ENCODE peak calls at places on chromosomes 6 and 20, in six cellular contexts. T is BE2C; Z is mesothelial cell of epicardium; I is activated CD8-positive, alpha-beta T cell treated with anti-CD3 and anti-CD28 coated beads for 36 hours; K is dorsolateral prefrontal cortex; B is GM20000. L is an unnamed sample.

GRCh38 chr20:53903652-53903987 is 166.8 kb downstream of the BCAS1 start:
- DNase-seq in I (peak), K (no peak), B (no peak), T (no peak), Z (no peak), L (no peak)

GRCh38 chr20:2709205-2709981 is 16.8 kb downstream of the EBF4 start:
- DNase-seq in B (no peak), I (no peak), Z (no peak), T (no peak), K (peak), L (no peak)

GRCh38 chr6:32868257-32868788 is 14.3 kb downstream of the PSMB9 start:
- DNase-seq in B (peak), K (peak), Z (peak), I (peak), T (peak), L (peak)

GRCh38 chr20:18066421-18067333 is 9.0 kb upstream of the OVOL2 start:
- DNase-seq in I (no peak), K (no peak), T (no peak), B (no peak), Z (no peak), L (no peak)

GRCh38 chr6:106997392-106998257 is 23.1 kb upstream of the CD24 start:
- DNase-seq in Z (peak), K (peak), B (peak), I (peak), T (peak), L (peak)

GRCh38 chr20:9330151-9330550 is 184.2 kb upstream of the LAMP5 start:
- DNase-seq in K (no peak), Z (no peak), B (no peak), T (no peak), I (no peak), L (no peak)

GRCh38 chr6:107115695-107116327 is 496 bp upstream of the BEND3 start:
- DNase-seq in K (peak), I (peak), T (peak), B (peak), Z (peak), L (peak)

GRCh38 chr6:99416892-99417767 is 8.0 kb downstream of the PNISR start:
- DNase-seq in K (no peak), I (no peak), Z (no peak), B (peak), T (no peak), L (no peak)

GRCh38 chr20:14853079-14853478 is 515.7 kb upstream of the FLRT3 start:
- DNase-seq in I (no peak), Z (no peak), B (no peak), T (no peak), K (no peak), L (no peak)

GRCh38 chr6:17218023-17218748 is 63.0 kb upstream of the RBM24 start:
- DNase-seq in Z (no peak), I (no peak), B (no peak), K (no peak), T (no peak), L (no peak)

GRCh38 chr20:62764156-62764935 is 31.9 kb upstream of the MRGBP start:
- DNase-seq in T (no peak), B (no peak), K (no peak), I (no peak), Z (no peak), L (no peak)

GRCh38 chr20:58793512-58794420 is 56.9 kb downstream of the GNAS-AS1 start:
- DNase-seq in I (no peak), T (no peak), K (no peak), Z (no peak), B (no peak), L (no peak)

GRCh38 chr20:3716195-3716834 is 3.9 kb upstream of the SIGLEC1 start:
- DNase-seq in I (peak), K (no peak), B (peak), Z (no peak), T (peak), L (peak)

GRCh38 chr20:11849270-11849920 is 68.3 kb upstream of the BTBD3 start:
- DNase-seq in T (no peak), Z (no peak), I (no peak), K (no peak), B (no peak), L (no peak)

GRCh38 chr6:164207024-164207423 is 792.5 kb downstream of the QKI start:
- DNase-seq in B (no peak), K (no peak), I (no peak), T (no peak), Z (no peak), L (no peak)

GRCh38 chr20:47720636-47721427 is 64.4 kb downstream of the SULF2 start:
- DNase-seq in B (no peak), Z (no peak), I (no peak), T (no peak), K (no peak), L (no peak)

GRCh38 chr20:55882286-55882685 is 123.0 kb downstream of the CBLN4 start:
- DNase-seq in T (no peak), Z (no peak), I (no peak), B (no peak), K (no peak), L (no peak)

GRCh38 chr6:13712485-13712990 is 903 bp upstream of the RANBP9 start:
- DNase-seq in K (no peak), T (no peak), B (peak), Z (no peak), I (no peak), L (no peak)

GRCh38 chr20:37095609-37096414 is at the start of gene RBL1:
- DNase-seq in Z (peak), I (peak), T (peak), K (peak), B (peak), L (peak)

GRCh38 chr6:90123796-90124195 is 172.8 kb downstream of the BACH2 start:
- DNase-seq in Z (no peak), I (peak), B (no peak), T (no peak), K (no peak), L (no peak)

GRCh38 chr6:8219352-8219943 is 117.1 kb upstream of the EEF1E1 start:
- DNase-seq in Z (no peak), T (peak), B (peak), K (no peak), I (peak), L (peak)

GRCh38 chr6:160315310-160315709 is 32.9 kb upstream of the SLC22A3 start:
- DNase-seq in Z (no peak), B (no peak), I (no peak), K (no peak), T (no peak), L (no peak)

GRCh38 chr20:2742934-2743559 is 50.5 kb downstream of the EBF4 start:
- DNase-seq in I (peak), Z (no peak), T (peak), K (no peak), B (peak), L (peak)

GRCh38 chr6:134938896-134939295 is 11.0 kb downstream of the ALDH8A1 start:
- DNase-seq in Z (no peak), I (peak), K (no peak), T (no peak), B (peak), L (no peak)

GRCh38 chr6:16625319-16626240 is 135.7 kb downstream of the ATXN1 start:
- DNase-seq in B (no peak), T (no peak), K (no peak), I (no peak), Z (no peak), L (no peak)

GRCh38 chr20:51624157-51624731 is 81.7 kb upstream of the NFATC2 start:
- DNase-seq in I (peak), K (no peak), Z (no peak), B (peak), T (peak), L (peak)

GRCh38 chr20:47272893-47273590 is 83.5 kb downstream of the ZMYND8 start:
- DNase-seq in T (peak), B (peak), Z (no peak), I (peak), K (no peak), L (peak)

GRCh38 chr6:43331470-43331869 is 22.8 kb upstream of the CRIP3 start:
- DNase-seq in T (no peak), K (no peak), B (no peak), I (no peak), Z (no peak), L (no peak)

GRCh38 chr20:44599715-44600114 is 17.3 kb downstream of the PKIG start:
- DNase-seq in I (no peak), T (no peak), Z (no peak), K (no peak), B (no peak), L (no peak)

GRCh38 chr20:48489046-48489463 is 338.7 kb downstream of the PREX1 start:
- DNase-seq in B (peak), Z (no peak), I (no peak), T (no peak), K (no peak), L (no peak)

GRCh38 chr6:152452639-152453038 is 184.5 kb downstream of the SYNE1 start:
- DNase-seq in T (no peak), B (no peak), Z (no peak), K (no peak), I (no peak), L (no peak)

GRCh38 chr6:53679446-53679933 is 13.9 kb upstream of the KLHL31 start:
- DNase-seq in K (no peak), B (peak), Z (no peak), I (no peak), T (no peak), L (peak)

GRCh38 chr6:14728396-14729024 is 517.4 kb upstream of the JARID2 start:
- DNase-seq in K (no peak), Z (no peak), I (no peak), T (no peak), B (no peak), L (no peak)

GRCh38 chr6:127586372-127586771 is 9.4 kb downstream of the C6orf58 start:
- DNase-seq in I (no peak), Z (no peak), T (no peak), K (no peak), B (no peak), L (no peak)

GRCh38 chr6:106025655-106026054 is 60.5 kb upstream of the PRDM1 start:
- DNase-seq in I (no peak), Z (no peak), T (no peak), B (no peak), K (no peak), L (no peak)

GRCh38 chr6:118810420-118811027 is 83.4 kb upstream of the ASF1A start:
- DNase-seq in Z (no peak), K (no peak), B (peak), I (peak), T (no peak), L (no peak)

GRCh38 chr6:118812972-118813371 is 81.0 kb upstream of the ASF1A start:
- DNase-seq in I (peak), K (no peak), Z (no peak), B (no peak), T (no peak), L (no peak)

GRCh38 chr6:118813795-118814194 is 80.2 kb upstream of the ASF1A start:
- DNase-seq in B (no peak), Z (no peak), I (peak), K (no peak), T (no peak), L (no peak)

GRCh38 chr6:118804091-118804490 is 89.9 kb upstream of the ASF1A start:
- DNase-seq in K (no peak), Z (no peak), B (no peak), T (no peak), I (no peak), L (no peak)

DNA sequence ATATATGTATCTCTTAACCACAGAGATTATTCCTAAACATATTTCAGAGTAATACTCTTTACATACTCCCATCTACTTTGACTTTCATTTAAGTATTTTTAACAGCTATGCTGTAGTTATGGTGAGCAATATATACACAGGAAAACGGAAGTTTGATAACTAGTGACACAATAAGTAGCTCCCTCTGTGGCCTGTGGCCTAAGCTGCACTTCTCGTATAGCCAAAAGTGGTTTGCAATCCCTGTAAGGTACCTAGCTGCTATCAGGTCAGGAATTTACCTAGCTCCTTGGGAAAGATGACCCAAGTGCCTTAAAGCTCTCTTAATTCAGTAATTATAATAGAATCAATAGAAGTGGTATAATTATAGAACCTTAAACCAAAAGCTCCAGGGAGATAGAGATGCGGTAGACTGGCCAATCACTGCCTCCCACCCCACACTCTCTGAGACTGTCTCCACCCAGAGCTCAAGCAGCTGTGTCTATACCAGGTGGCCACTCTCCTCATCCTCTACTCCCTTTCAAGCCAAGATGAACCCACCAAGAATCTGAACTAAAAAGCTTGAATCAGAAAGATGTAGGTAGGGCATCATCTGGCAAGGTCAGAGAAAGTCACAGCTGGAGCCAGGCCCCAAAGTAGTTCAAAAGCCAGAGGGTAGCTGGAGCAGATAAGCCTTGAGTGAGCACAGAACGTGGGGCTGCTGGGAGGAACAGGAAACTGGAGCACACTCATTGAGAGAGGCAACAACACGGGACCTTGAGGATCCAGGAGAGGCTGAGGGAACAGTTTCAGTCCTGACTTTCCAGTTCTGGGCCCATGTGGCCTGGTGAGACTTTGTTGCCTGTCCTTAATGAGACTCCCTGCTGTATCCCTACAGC is 84.9 kb upstream of the ASF1A start:
- DNase-seq in T (no peak), K (no peak), Z (no peak), I (peak), B (peak), L (no peak)
- TF ChIP-seq CTCF in T (no peak), K (no peak), Z (no peak), I (no peak), B (no peak), L (no peak)

DNA sequence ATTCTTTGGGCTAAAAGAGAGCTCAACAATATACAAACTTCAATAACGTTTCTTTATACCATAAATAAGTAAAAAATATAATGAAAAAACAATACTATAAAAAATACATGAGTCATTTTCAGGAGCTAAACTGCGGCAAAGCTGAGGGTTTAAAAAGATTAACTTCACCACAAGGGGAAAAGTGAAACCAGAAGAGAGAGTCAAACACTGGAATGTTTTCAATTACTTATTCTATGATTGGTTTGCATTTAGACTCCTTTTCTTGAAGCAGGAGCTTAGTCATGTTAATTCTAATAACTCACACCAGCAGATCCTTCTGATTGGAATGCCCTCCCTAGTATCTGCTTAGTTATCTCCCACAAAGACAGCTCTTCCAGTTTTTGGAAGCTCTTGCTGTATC is 627.3 kb downstream of the UTRN start:
- DNase-seq in T (no peak), Z (no peak), I (no peak), K (no peak), B (no peak), L (no peak)
- TF ChIP-seq CTCF in T (no peak), Z (no peak), I (no peak), K (no peak), B (no peak), L (no peak)

DNA sequence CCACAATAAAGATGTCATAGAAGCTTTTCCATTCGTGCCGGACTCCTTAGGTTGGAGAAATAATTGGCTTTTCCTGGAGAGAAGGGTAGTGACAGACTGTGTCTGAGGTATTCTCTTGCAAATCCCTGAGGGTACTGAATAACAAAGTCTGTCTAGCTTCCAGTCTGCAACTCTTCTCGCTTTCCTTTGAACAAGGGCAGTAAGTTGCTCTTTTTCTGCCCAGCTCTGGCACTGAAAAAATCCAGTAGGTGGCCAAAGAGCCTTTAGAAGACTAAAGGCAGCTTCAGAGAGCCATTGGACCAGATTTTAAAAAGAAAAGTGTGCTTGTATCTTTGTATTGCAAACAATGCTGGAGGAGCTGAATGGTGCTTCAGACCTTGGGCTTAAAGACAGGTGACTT is 20.7 kb upstream of the RREB1 start:
- DNase-seq in T (no peak), Z (no peak), I (no peak), B (no peak), K (no peak), L (no peak)
- TF ChIP-seq CTCF in T (no peak), Z (no peak), I (no peak), B (no peak), K (no peak), L (no peak)

DNA sequence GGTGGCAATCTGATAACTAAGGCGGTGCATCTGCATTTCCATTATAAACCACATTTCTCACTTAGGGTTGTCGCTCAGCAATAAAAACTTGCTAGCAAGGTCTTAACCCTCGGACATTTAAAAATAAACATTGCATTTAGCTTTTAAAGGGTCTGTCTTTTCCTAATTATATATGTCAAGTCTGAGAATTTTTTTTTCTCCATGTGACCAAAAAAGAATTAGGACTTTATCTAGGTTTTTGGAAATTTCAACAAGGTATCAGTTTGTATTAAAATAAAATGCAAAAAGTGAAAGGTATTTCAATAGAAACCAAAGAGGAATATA is 198.1 kb downstream of the FOXA2 start:
- DNase-seq in T (no peak), Z (no peak), I (no peak), B (no peak), K (no peak), L (no peak)
- TF ChIP-seq CTCF in T (no peak), Z (no peak), I (no peak), B (no peak), K (no peak), L (no peak)

DNA sequence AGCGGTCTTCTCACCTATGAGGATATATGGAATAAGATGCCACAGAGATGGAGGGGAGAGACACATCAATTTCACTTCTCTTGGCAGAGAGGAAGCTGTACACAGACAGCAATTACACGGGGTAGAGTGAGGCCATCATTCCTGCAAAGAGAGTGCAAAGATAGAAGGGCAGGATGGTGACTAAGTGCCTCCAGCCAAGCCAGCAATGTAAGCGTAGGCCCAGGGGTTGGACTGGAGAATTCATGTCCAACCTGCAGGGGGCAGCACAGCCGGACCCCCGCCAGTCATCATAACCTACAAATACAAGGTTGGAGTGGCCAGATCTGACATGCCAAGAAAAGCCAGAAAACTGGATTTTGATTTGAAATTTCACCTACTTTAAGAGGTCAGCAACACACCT is 56.3 kb downstream of the NRN1 start:
- DNase-seq in I (peak), B (peak), T (peak), Z (no peak), K (no peak), L (peak)
- TF ChIP-seq CTCF in I (peak), B (peak), T (peak), Z (no peak), K (peak), L (peak)

DNA sequence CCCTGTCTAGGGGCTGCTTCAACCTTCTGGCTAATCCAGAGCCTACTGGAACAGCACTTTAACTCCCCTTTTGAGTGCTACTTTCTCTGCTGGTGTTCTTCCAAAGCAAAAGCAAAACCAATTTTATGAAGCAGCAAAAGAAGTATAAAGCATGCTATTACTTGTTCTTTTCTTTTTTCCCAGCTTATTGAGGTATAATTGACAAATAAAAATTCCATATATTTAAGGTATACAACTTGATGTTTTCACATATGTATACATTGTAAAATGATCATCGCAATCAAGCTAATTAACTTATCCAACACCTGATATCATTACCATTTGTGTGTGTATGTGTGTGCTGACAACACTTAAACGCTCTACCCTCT is 14.9 kb downstream of the ID4 start:
- DNase-seq in T (no peak), Z (no peak), K (no peak), B (no peak), I (no peak), L (no peak)
- TF ChIP-seq CTCF in T (no peak), Z (no peak), K (no peak), B (no peak), I (no peak), L (no peak)